ENCODE peak calls at places on chromosomes 12 and 14, in four cellular contexts. One of them, this sample, is unnamed.

GRCh38 chr12:130087222-130087621 is 75.0 kb upstream of the FZD10 start:
- DNase-seq in heart left ventricle: no peak
- DNase-seq in testis: no peak
- DNase-seq in GM12878: no peak
- DNase-seq in this sample: no peak

GRCh38 chr14:92897922-92898599 is 24.9 kb upstream of the CHGA start:
- DNase-seq in testis: no peak
- DNase-seq in GM12878: no peak
- DNase-seq in heart left ventricle: no peak
- DNase-seq in this sample: no peak

GRCh38 chr14:87615822-87616679 is 376.9 kb downstream of the GALC start:
- DNase-seq in GM12878: no peak
- DNase-seq in testis: peak; percentile 84
- DNase-seq in heart left ventricle: peak; percentile 20
- DNase-seq in this sample: peak; percentile 14

GRCh38 chr12:109947511-109947910 is 47.4 kb downstream of the TCHP start:
- DNase-seq in testis: no peak
- DNase-seq in heart left ventricle: no peak
- DNase-seq in GM12878: no peak
- DNase-seq in this sample: no peak

GRCh38 chr14:19878029-19878642 is 3.2 kb downstream of the OR4K2 start:
- DNase-seq in GM12878: no peak
- DNase-seq in testis: no peak
- DNase-seq in heart left ventricle: no peak
- DNase-seq in this sample: no peak

GRCh38 chr14:25006961-25007795 is 42.8 kb downstream of the STXBP6 start:
- DNase-seq in GM12878: no peak
- DNase-seq in testis: no peak
- DNase-seq in heart left ventricle: no peak
- DNase-seq in this sample: no peak

GRCh38 chr12:105164068-105164467 is 56.5 kb downstream of the WASHC4 start:
- DNase-seq in testis: no peak
- DNase-seq in heart left ventricle: no peak
- DNase-seq in GM12878: no peak
- DNase-seq in this sample: no peak

GRCh38 chr12:15563683-15564082 is 225.5 kb downstream of the EPS8 start:
- DNase-seq in GM12878: no peak
- DNase-seq in heart left ventricle: no peak
- DNase-seq in testis: no peak
- DNase-seq in this sample: no peak

GRCh38 chr14:30142216-30142615 is 214.6 kb upstream of the PRKD1 start:
- DNase-seq in heart left ventricle: no peak
- DNase-seq in GM12878: no peak
- DNase-seq in testis: no peak
- DNase-seq in this sample: no peak

GRCh38 chr14:32233292-32233691 is 30.2 kb upstream of the RNU6-8 start:
- DNase-seq in GM12878: no peak
- DNase-seq in heart left ventricle: no peak
- DNase-seq in testis: no peak
- DNase-seq in this sample: no peak

GRCh38 chr12:58888131-58888783 is 32.0 kb downstream of the LRIG3 start:
- DNase-seq in testis: no peak
- DNase-seq in GM12878: no peak
- DNase-seq in heart left ventricle: peak; percentile 17
- DNase-seq in this sample: no peak

GRCh38 chr14:106790189-106791036 is 1264.0 kb downstream of the TMEM121 start:
- DNase-seq in testis: peak; percentile 87
- DNase-seq in GM12878: no peak
- DNase-seq in heart left ventricle: no peak
- DNase-seq in this sample: no peak

GRCh38 chr12:65823481-65824313 is 586 bp upstream of the HMGA2 start:
- DNase-seq in testis: peak; percentile 17
- DNase-seq in heart left ventricle: peak; percentile 11
- DNase-seq in GM12878: no peak
- DNase-seq in this sample: no peak

GRCh38 chr12:14283489-14284144 is 81.9 kb upstream of the ATF7IP start:
- DNase-seq in GM12878: peak; percentile 76
- DNase-seq in testis: no peak
- DNase-seq in heart left ventricle: no peak
- DNase-seq in this sample: no peak

GRCh38 chr12:6092784-6093722 is 31.4 kb downstream of the VWF start:
- DNase-seq in testis: no peak
- DNase-seq in GM12878: no peak
- DNase-seq in heart left ventricle: no peak
- DNase-seq in this sample: no peak

GRCh38 chr12:24045816-24046257 is 96.4 kb upstream of the SOX5 start:
- DNase-seq in testis: no peak
- DNase-seq in GM12878: no peak
- DNase-seq in heart left ventricle: peak; percentile 8
- DNase-seq in this sample: no peak

GRCh38 chr12:40854669-40855068 is 162.4 kb downstream of the CNTN1 start:
- DNase-seq in GM12878: no peak
- DNase-seq in testis: no peak
- DNase-seq in heart left ventricle: no peak
- DNase-seq in this sample: no peak

GRCh38 chr14:59123975-59124374 is 64.5 kb upstream of the DAAM1 start:
- DNase-seq in testis: no peak
- DNase-seq in GM12878: no peak
- DNase-seq in heart left ventricle: no peak
- DNase-seq in this sample: no peak

GRCh38 chr12:15116073-15116472 is 105.1 kb downstream of the RERG start:
- DNase-seq in testis: peak; percentile 38
- DNase-seq in heart left ventricle: no peak
- DNase-seq in GM12878: no peak
- DNase-seq in this sample: no peak

GRCh38 chr14:104879983-104880565 is 15.0 kb downstream of the CEP170B start:
- DNase-seq in testis: no peak
- DNase-seq in GM12878: no peak
- DNase-seq in heart left ventricle: no peak
- DNase-seq in this sample: no peak

GRCh38 chr14:41303506-41303905 is 303.2 kb upstream of the LRFN5 start:
- DNase-seq in GM12878: no peak
- DNase-seq in testis: no peak
- DNase-seq in heart left ventricle: no peak
- DNase-seq in this sample: no peak

GRCh38 chr14:41297961-41298690 is 308.6 kb upstream of the LRFN5 start:
- DNase-seq in GM12878: no peak
- DNase-seq in testis: no peak
- DNase-seq in heart left ventricle: no peak
- DNase-seq in this sample: no peak

GRCh38 chr14:41299924-41300323 is 306.8 kb upstream of the LRFN5 start:
- DNase-seq in testis: no peak
- DNase-seq in GM12878: no peak
- DNase-seq in heart left ventricle: no peak
- DNase-seq in this sample: no peak

GRCh38 chr14:41302776-41303175 is 303.9 kb upstream of the LRFN5 start:
- DNase-seq in testis: no peak
- DNase-seq in GM12878: no peak
- DNase-seq in heart left ventricle: no peak
- DNase-seq in this sample: no peak
- H3K9me3 ChIP-seq in testis: no peaks in the 10 kb centered on the region
- H3K9me3 ChIP-seq in GM12878: no peaks in the 10 kb centered on the region
- H3K9me3 ChIP-seq in heart left ventricle: no peaks in the 10 kb centered on the region
- H3K9me3 ChIP-seq in this sample: no peaks in the 10 kb centered on the region

DNA sequence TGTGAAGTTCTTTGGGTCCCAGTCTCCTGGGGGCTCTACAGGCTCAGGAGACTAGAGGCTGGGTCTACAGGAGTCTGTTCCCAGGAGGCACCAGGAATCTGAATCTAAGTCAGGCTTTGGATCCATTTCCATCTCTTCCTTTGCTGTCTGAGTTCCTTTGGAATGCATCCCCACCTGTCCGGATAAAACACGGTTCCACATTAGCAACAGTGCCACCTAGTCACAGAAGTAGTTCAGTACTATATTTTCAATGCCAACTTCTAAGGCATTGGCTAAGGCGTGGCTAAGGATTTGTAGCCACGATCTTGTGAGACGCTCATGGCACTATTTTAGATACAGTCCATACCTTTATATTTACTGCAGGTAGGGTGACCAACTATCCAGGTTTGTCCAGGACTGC is 15.1 kb downstream of the ZC2HC1C start:
- DNase-seq in testis: no peak
- DNase-seq in GM12878: no peak
- DNase-seq in heart left ventricle: no peak
- DNase-seq in this sample: no peak
- TF ChIP-seq CTCF in testis: no peak
- TF ChIP-seq CTCF in GM12878: no peak
- TF ChIP-seq CTCF in heart left ventricle: peak; percentile 7
- TF ChIP-seq CTCF in this sample: no peak

DNA sequence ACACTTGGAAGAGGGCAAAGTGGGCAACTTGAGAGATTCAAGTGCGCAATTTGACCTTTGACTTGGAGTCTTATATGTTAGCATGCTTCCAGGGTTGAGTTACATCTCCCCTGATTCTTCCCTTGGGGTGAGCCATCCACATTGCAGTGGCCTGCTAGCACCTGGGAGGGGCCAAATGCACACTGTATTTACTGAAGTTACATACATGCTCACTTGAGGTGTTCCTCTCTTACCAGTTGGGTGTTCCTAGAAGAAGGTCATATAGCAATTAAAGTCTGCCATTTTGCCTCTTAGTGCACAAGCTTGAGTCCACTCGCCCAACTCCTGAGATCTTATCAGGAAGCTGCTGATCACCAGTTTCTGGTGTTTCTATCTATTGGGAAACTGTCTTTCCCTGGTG is 13.7 kb upstream of the SPTLC2 start:
- DNase-seq in testis: no peak
- DNase-seq in GM12878: no peak
- DNase-seq in heart left ventricle: no peak
- DNase-seq in this sample: no peak
- H3K9me3 ChIP-seq in testis: no peaks in the 10 kb centered on the region
- H3K9me3 ChIP-seq in GM12878: no peaks in the 10 kb centered on the region
- H3K9me3 ChIP-seq in heart left ventricle: peaks cover 4% of the 10 kb centered on the region
- H3K9me3 ChIP-seq in this sample: no peaks in the 10 kb centered on the region

DNA sequence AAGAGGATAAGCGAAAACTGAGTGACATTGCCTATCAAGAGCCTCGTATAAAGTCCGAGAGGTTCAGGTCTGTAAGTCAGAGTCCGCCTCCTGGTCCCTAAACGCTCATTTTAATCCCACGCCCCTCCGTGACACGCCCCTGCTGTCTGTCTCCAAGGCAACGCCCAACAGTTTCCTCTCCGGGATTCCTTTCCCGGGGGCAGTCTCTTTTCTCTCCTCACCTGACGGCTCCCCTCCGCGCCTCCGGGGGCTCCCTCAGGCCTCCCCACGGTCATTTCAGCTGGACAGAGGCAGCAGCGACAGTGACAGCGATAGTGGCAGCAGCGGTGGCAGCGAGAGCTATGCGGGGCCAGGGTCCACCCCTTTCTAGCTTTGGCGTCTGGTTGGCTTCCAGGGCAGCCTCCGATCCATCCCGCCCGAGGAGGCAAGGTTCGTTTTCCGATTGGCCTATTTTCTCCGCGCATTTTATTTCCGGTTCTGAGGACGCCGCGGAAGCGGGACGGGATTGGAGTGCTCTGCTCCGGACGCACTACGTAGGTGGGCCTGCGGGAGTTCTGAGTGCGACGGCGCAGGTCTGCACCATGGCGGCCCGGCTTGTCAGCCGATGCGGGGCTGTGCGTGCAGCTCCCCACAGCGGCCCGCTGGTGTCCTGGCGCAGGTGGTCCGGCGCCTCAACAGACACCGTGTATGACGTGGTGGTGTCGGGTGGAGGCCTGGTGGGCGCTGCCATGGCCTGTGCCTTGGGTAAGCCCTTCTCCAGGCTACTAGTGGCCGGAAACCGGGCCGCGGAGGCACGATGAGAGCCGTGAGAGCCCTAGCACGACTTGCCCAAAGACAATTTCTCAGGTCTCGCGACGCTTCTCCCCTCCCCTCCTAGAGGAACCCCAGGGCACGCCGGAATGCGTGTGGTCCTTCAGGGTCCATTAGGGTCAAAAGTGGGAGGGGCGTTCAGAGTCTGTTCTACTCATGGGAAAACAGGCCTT is at the start of the genes COQ6 and FAM161B:
- DNase-seq in heart left ventricle: peak; percentile 95
- DNase-seq in testis: peak; percentile 97
- DNase-seq in GM12878: peak; percentile 90
- DNase-seq in this sample: peak; percentile 83
- TF ChIP-seq CTCF in heart left ventricle: peak; percentile 23
- TF ChIP-seq CTCF in testis: no peak
- TF ChIP-seq CTCF in GM12878: peak; percentile 43
- TF ChIP-seq CTCF in this sample: no peak

DNA sequence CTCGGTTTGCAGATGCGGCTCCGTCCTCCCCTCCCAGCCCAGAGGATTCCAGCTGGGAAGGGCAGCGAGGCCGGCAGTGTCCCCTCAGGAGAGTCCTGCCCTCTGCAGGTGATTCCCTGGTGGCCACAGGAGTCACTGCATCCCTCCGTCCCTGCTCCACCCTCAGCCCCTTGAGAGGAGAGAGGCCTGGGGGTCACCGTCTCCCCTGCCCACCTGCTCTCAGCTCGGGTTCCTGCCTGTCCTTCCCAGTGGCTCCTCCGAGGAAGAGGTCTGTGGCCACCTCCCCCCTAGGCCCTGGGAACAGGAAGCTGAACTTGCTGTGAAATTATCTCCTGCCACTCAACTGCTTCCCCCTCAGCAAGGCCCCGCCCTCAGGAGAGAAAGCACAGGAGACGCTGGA is 12.9 kb upstream of the GALNT9 start:
- DNase-seq in heart left ventricle: no peak
- DNase-seq in GM12878: no peak
- DNase-seq in testis: no peak
- DNase-seq in this sample: no peak
- H3K9me3 ChIP-seq in heart left ventricle: no peaks in the 10 kb centered on the region
- H3K9me3 ChIP-seq in GM12878: no peaks in the 10 kb centered on the region
- H3K9me3 ChIP-seq in testis: no peaks in the 10 kb centered on the region
- H3K9me3 ChIP-seq in this sample: no peaks in the 10 kb centered on the region

GRCh38 chr12:112928978-112929377 is 9.3 kb upstream of the OAS3 start:
- DNase-seq in heart left ventricle: no peak
- DNase-seq in GM12878: no peak
- DNase-seq in testis: no peak
- DNase-seq in this sample: no peak
- TF ChIP-seq CTCF in heart left ventricle: no peak
- TF ChIP-seq CTCF in GM12878: no peak
- TF ChIP-seq CTCF in testis: no peak
- TF ChIP-seq CTCF in this sample: no peak

GRCh38 chr12:108375986-108376663 is 37.0 kb upstream of the CMKLR1 start:
- DNase-seq in testis: no peak
- DNase-seq in GM12878: no peak
- DNase-seq in heart left ventricle: no peak
- DNase-seq in this sample: no peak

GRCh38 chr12:108374596-108375320 is 35.6 kb upstream of the CMKLR1 start:
- DNase-seq in testis: no peak
- DNase-seq in heart left ventricle: no peak
- DNase-seq in GM12878: no peak
- DNase-seq in this sample: no peak

GRCh38 chr12:108379761-108380160 is 40.6 kb upstream of the CMKLR1 start:
- DNase-seq in GM12878: no peak
- DNase-seq in heart left ventricle: no peak
- DNase-seq in testis: no peak
- DNase-seq in this sample: no peak

GRCh38 chr12:108380382-108380781 is 41.3 kb upstream of the CMKLR1 start:
- DNase-seq in GM12878: no peak
- DNase-seq in heart left ventricle: no peak
- DNase-seq in testis: no peak
- DNase-seq in this sample: no peak

GRCh38 chr12:108377260-108377659 is 38.1 kb upstream of the CMKLR1 start:
- DNase-seq in GM12878: no peak
- DNase-seq in heart left ventricle: no peak
- DNase-seq in testis: no peak
- DNase-seq in this sample: no peak
- H3K9me3 ChIP-seq in GM12878: peaks cover 6% of the 10 kb centered on the region
- H3K9me3 ChIP-seq in heart left ventricle: no peaks in the 10 kb centered on the region
- H3K9me3 ChIP-seq in testis: no peaks in the 10 kb centered on the region
- H3K9me3 ChIP-seq in this sample: no peaks in the 10 kb centered on the region

This sample was measured in tibial nerve.